ENCODE peak calls at places on chromosomes 3 and 15, in ten cellular contexts. One of them, this sample, is unnamed.

GRCh38 chr3:195154111-195154791 is 116.7 kb downstream of the XXYLT1 start:
- DNase-seq in IMR-90: peak; percentile 82
- DNase-seq in esophagus squamous epithelium: no peak
- DNase-seq in fibroblast of pulmonary artery: peak; percentile 76
- DNase-seq in psoas muscle: no peak
- DNase-seq in AG04450: no peak
- DNase-seq in body of pancreas: no peak
- DNase-seq in skeletal muscle cell: no peak
- DNase-seq in HCT116: no peak
- DNase-seq in GM23338: no peak
- DNase-seq in this sample: no peak

GRCh38 chr15:63843901-63844317 is 10.2 kb upstream of the HERC1 start:
- DNase-seq in IMR-90: peak; percentile 71
- DNase-seq in esophagus squamous epithelium: no peak
- DNase-seq in fibroblast of pulmonary artery: peak; percentile 46
- DNase-seq in psoas muscle: no peak
- DNase-seq in AG04450: no peak
- DNase-seq in body of pancreas: no peak
- DNase-seq in skeletal muscle cell: no peak
- DNase-seq in HCT116: no peak
- DNase-seq in GM23338: peak; percentile 51
- DNase-seq in this sample: no peak

GRCh38 chr3:141452045-141452444 is 34.8 kb upstream of the RASA2 start:
- DNase-seq in IMR-90: peak; percentile 80
- DNase-seq in esophagus squamous epithelium: no peak
- DNase-seq in fibroblast of pulmonary artery: peak; percentile 87
- DNase-seq in psoas muscle: no peak
- DNase-seq in AG04450: no peak
- DNase-seq in body of pancreas: peak; percentile 45
- DNase-seq in skeletal muscle cell: peak; percentile 38
- DNase-seq in HCT116: no peak
- DNase-seq in GM23338: peak; percentile 69
- DNase-seq in this sample: peak; percentile 47

GRCh38 chr3:25306741-25307140 is 121.3 kb upstream of the RARB start:
- DNase-seq in IMR-90: no peak
- DNase-seq in esophagus squamous epithelium: no peak
- DNase-seq in fibroblast of pulmonary artery: no peak
- DNase-seq in psoas muscle: no peak
- DNase-seq in AG04450: no peak
- DNase-seq in body of pancreas: no peak
- DNase-seq in skeletal muscle cell: no peak
- DNase-seq in HCT116: no peak
- DNase-seq in GM23338: no peak
- DNase-seq in this sample: no peak

GRCh38 chr3:135238201-135238600 is 443.1 kb downstream of the EPHB1 start:
- DNase-seq in IMR-90: no peak
- DNase-seq in esophagus squamous epithelium: no peak
- DNase-seq in fibroblast of pulmonary artery: no peak
- DNase-seq in psoas muscle: no peak
- DNase-seq in AG04450: no peak
- DNase-seq in body of pancreas: no peak
- DNase-seq in skeletal muscle cell: no peak
- DNase-seq in HCT116: no peak
- DNase-seq in GM23338: no peak
- DNase-seq in this sample: no peak

GRCh38 chr15:57387011-57387410 is 10.7 kb downstream of the CGNL1 start:
- DNase-seq in IMR-90: no peak
- DNase-seq in esophagus squamous epithelium: no peak
- DNase-seq in fibroblast of pulmonary artery: no peak
- DNase-seq in psoas muscle: no peak
- DNase-seq in AG04450: no peak
- DNase-seq in body of pancreas: no peak
- DNase-seq in skeletal muscle cell: no peak
- DNase-seq in HCT116: no peak
- DNase-seq in GM23338: no peak
- DNase-seq in this sample: no peak

GRCh38 chr15:98899266-98900021 is 108.1 kb downstream of the PGPEP1L start:
- DNase-seq in IMR-90: no peak
- DNase-seq in esophagus squamous epithelium: no peak
- DNase-seq in fibroblast of pulmonary artery: peak; percentile 40
- DNase-seq in psoas muscle: no peak
- DNase-seq in AG04450: no peak
- DNase-seq in body of pancreas: no peak
- DNase-seq in skeletal muscle cell: no peak
- DNase-seq in HCT116: no peak
- DNase-seq in GM23338: no peak
- DNase-seq in this sample: no peak

GRCh38 chr3:27089641-27090040 is 279.5 kb downstream of the NEK10 start:
- DNase-seq in IMR-90: no peak
- DNase-seq in esophagus squamous epithelium: no peak
- DNase-seq in fibroblast of pulmonary artery: no peak
- DNase-seq in psoas muscle: no peak
- DNase-seq in AG04450: no peak
- DNase-seq in body of pancreas: no peak
- DNase-seq in skeletal muscle cell: no peak
- DNase-seq in HCT116: no peak
- DNase-seq in GM23338: no peak
- DNase-seq in this sample: no peak

GRCh38 chr3:53253707-53254106 is 2.1 kb downstream of the TKT start:
- DNase-seq in IMR-90: no peak
- DNase-seq in esophagus squamous epithelium: no peak
- DNase-seq in fibroblast of pulmonary artery: no peak
- DNase-seq in psoas muscle: no peak
- DNase-seq in AG04450: no peak
- DNase-seq in body of pancreas: no peak
- DNase-seq in skeletal muscle cell: no peak
- DNase-seq in HCT116: no peak
- DNase-seq in GM23338: no peak
- DNase-seq in this sample: no peak

GRCh38 chr3:53254190-53254809 is 1.5 kb downstream of the TKT start:
- DNase-seq in IMR-90: no peak
- DNase-seq in esophagus squamous epithelium: no peak
- DNase-seq in fibroblast of pulmonary artery: peak; percentile 28
- DNase-seq in psoas muscle: no peak
- DNase-seq in AG04450: no peak
- DNase-seq in body of pancreas: peak; percentile 64
- DNase-seq in skeletal muscle cell: no peak
- DNase-seq in HCT116: no peak
- DNase-seq in GM23338: no peak
- DNase-seq in this sample: no peak

GRCh38 chr3:53250453-53250852 is 5.4 kb downstream of the TKT start:
- DNase-seq in IMR-90: no peak
- DNase-seq in esophagus squamous epithelium: no peak
- DNase-seq in fibroblast of pulmonary artery: no peak
- DNase-seq in psoas muscle: no peak
- DNase-seq in AG04450: no peak
- DNase-seq in body of pancreas: no peak
- DNase-seq in skeletal muscle cell: no peak
- DNase-seq in HCT116: no peak
- DNase-seq in GM23338: no peak
- DNase-seq in this sample: no peak

GRCh38 chr3:53252105-53252946 is 3.5 kb downstream of the TKT start:
- DNase-seq in IMR-90: no peak
- DNase-seq in esophagus squamous epithelium: no peak
- DNase-seq in fibroblast of pulmonary artery: peak; percentile 35
- DNase-seq in psoas muscle: no peak
- DNase-seq in AG04450: no peak
- DNase-seq in body of pancreas: peak; percentile 41
- DNase-seq in skeletal muscle cell: no peak
- DNase-seq in HCT116: no peak
- DNase-seq in GM23338: peak; percentile 84
- DNase-seq in this sample: no peak

DNA sequence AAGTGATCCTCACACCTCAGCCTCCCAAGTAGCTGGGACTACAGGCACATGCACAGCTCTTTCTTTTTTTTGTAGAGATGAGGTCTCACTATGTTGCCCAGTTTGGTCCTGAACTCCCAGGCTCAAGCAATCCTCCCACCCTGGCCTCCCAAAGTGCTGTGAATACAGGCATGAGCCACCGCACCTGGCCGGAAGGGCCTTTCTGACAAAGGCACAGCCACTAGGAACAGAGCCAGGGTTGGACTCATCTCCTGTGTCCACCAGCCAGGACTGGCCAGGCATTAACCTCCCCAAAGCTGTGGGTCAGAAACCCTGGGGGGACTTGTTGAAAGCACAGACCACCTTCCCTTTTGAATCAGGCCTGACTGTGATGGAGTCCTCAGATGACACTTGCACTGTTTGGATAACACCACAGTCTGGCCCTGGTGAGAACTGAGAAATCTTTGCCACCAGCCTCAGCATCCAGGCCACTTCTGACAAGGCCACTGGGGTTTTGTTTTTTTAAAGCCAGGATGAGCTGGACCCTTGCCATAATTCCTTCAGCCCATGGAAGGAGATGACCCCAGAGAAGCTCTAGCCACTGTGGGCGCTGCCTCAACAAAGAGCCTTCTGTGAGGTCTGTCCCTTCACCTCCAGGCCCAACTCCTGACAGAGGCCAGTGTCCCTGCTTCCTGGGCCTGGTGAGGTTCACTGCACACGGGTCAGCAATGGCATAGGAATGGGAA is 4.8 kb downstream of the TKT start:
- DNase-seq in IMR-90: no peak
- DNase-seq in esophagus squamous epithelium: no peak
- DNase-seq in fibroblast of pulmonary artery: no peak
- DNase-seq in psoas muscle: no peak
- DNase-seq in AG04450: no peak
- DNase-seq in body of pancreas: no peak
- DNase-seq in skeletal muscle cell: no peak
- DNase-seq in HCT116: no peak
- DNase-seq in GM23338: no peak
- DNase-seq in this sample: no peak
- H3K4me3 ChIP-seq in IMR-90: no peak overlapping the region
- H3K4me3 ChIP-seq in esophagus squamous epithelium: no peak overlapping the region
- H3K4me3 ChIP-seq in fibroblast of pulmonary artery: no peak overlapping the region
- H3K4me3 ChIP-seq in psoas muscle: peak overlapping the region; percentile 99
- H3K4me3 ChIP-seq in AG04450: peak overlapping the region; percentile 10
- H3K4me3 ChIP-seq in body of pancreas: no peak overlapping the region
- H3K4me3 ChIP-seq in skeletal muscle cell: peak overlapping the region; percentile 5
- H3K4me3 ChIP-seq in HCT116: no peak overlapping the region
- H3K4me3 ChIP-seq in GM23338: peak overlapping the region; percentile 100
- H3K4me3 ChIP-seq in this sample: peak overlapping the region; percentile 27

DNA sequence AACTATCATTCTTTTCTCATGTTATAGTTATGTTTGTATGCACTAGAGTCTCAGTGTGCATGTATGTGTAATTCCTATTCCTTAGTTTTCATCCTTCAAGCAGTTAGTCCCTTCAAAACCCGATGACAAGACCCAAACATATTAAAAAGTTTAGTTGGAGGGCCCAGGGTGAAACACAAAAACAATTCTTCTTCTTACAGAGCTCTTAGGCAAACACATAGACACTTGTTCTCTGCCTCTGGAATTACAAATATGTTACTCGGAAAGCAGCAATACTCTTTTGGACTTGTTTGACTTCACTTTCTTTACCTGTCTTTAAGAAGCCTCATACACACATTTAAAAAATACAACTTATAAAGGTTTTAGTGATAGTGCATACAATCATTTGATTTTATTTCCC is 763 bp upstream of the CNTN6 start:
- DNase-seq in IMR-90: no peak
- DNase-seq in esophagus squamous epithelium: no peak
- DNase-seq in fibroblast of pulmonary artery: no peak
- DNase-seq in psoas muscle: no peak
- DNase-seq in AG04450: no peak
- DNase-seq in body of pancreas: no peak
- DNase-seq in skeletal muscle cell: no peak
- DNase-seq in HCT116: no peak
- DNase-seq in GM23338: no peak
- DNase-seq in this sample: no peak
- H3K4me3 ChIP-seq in IMR-90: no peak overlapping the region
- H3K4me3 ChIP-seq in esophagus squamous epithelium: no peak overlapping the region
- H3K4me3 ChIP-seq in fibroblast of pulmonary artery: no peak overlapping the region
- H3K4me3 ChIP-seq in psoas muscle: no peak overlapping the region
- H3K4me3 ChIP-seq in AG04450: no peak overlapping the region
- H3K4me3 ChIP-seq in body of pancreas: no peak overlapping the region
- H3K4me3 ChIP-seq in skeletal muscle cell: no peak overlapping the region
- H3K4me3 ChIP-seq in HCT116: no peak overlapping the region
- H3K4me3 ChIP-seq in GM23338: no peak overlapping the region
- H3K4me3 ChIP-seq in this sample: no peak overlapping the region

DNA sequence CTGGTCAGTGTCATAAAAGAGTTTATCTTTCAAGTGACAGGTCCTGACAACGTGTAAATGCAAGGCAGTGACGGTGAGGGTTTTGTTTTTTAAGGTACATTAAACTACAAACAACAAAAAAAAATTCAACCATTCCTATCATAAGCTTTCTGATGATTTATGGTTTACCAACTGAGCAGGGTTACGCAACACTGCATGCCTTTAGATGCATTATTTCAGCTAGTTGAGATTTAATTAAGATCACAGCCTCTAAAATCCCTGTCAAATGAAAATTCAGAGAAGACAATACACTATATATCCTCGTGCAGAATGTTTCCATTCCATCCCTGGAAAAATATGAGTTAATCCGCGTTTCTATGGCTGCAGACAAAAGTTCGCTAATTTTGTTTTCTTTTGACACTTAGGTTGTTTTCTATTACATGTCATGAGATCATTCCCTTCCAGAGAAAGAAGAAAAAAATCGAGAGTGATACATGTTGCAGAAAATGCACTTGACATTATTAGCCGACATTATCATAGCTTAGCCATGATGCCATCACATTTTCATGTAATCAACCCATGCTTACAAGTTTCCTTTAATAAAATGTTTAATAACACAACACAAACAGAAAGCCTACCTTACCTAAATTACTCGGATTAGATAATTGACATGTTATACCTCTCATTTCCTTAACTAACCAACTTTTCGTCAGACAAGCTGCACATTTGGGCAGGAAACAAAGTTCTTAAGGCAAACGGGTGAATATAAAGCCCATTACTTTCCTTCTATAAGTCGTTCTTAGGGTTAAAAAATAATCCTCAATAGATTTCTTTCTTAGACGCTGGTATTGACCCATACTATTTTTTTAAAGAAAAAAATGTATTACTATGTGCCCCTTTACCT is 521.2 kb downstream of the FOXP1 start:
- DNase-seq in IMR-90: peak; percentile 51
- DNase-seq in esophagus squamous epithelium: no peak
- DNase-seq in fibroblast of pulmonary artery: peak; percentile 60
- DNase-seq in psoas muscle: no peak
- DNase-seq in AG04450: no peak
- DNase-seq in body of pancreas: no peak
- DNase-seq in skeletal muscle cell: no peak
- DNase-seq in HCT116: no peak
- DNase-seq in GM23338: no peak
- DNase-seq in this sample: no peak
- H3K4me3 ChIP-seq in IMR-90: peak overlapping the region; percentile 57
- H3K4me3 ChIP-seq in esophagus squamous epithelium: peak overlapping the region; percentile 81
- H3K4me3 ChIP-seq in fibroblast of pulmonary artery: peak overlapping the region; percentile 79
- H3K4me3 ChIP-seq in psoas muscle: peak overlapping the region; percentile 71
- H3K4me3 ChIP-seq in AG04450: peak overlapping the region; percentile 91
- H3K4me3 ChIP-seq in body of pancreas: no peak overlapping the region
- H3K4me3 ChIP-seq in skeletal muscle cell: peak overlapping the region; percentile 78
- H3K4me3 ChIP-seq in HCT116: no peak overlapping the region
- H3K4me3 ChIP-seq in GM23338: no peak overlapping the region
- H3K4me3 ChIP-seq in this sample: no peak overlapping the region

DNA sequence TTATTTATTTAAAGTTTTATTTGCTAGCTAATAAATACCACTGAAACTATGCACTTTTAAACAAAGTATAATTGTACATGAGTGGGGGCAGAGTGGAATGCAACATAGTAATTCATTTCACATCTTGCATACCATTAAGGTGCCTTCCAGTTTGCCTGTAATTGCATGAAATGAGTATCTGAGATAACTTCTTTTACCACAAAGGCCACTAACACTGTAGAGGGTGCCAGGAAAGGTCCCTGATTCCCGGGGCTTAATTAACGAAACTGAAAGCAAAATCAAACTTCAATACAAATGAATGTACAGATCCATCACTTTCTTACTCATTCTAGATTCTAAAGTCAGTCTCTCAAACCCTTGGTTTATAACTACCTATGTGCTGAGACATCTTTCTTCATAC is 2.1 kb downstream of the CD47 start:
- DNase-seq in IMR-90: peak; percentile 16
- DNase-seq in esophagus squamous epithelium: no peak
- DNase-seq in fibroblast of pulmonary artery: no peak
- DNase-seq in psoas muscle: no peak
- DNase-seq in AG04450: no peak
- DNase-seq in body of pancreas: no peak
- DNase-seq in skeletal muscle cell: no peak
- DNase-seq in HCT116: no peak
- DNase-seq in GM23338: no peak
- DNase-seq in this sample: no peak
- H3K4me3 ChIP-seq in IMR-90: peak overlapping the region; percentile 24
- H3K4me3 ChIP-seq in esophagus squamous epithelium: peak overlapping the region; percentile 73
- H3K4me3 ChIP-seq in fibroblast of pulmonary artery: peak overlapping the region; percentile 89
- H3K4me3 ChIP-seq in psoas muscle: peak overlapping the region; percentile 91
- H3K4me3 ChIP-seq in AG04450: peak overlapping the region; percentile 89
- H3K4me3 ChIP-seq in body of pancreas: no peak overlapping the region
- H3K4me3 ChIP-seq in skeletal muscle cell: no peak overlapping the region
- H3K4me3 ChIP-seq in HCT116: no peak overlapping the region
- H3K4me3 ChIP-seq in GM23338: no peak overlapping the region
- H3K4me3 ChIP-seq in this sample: peak overlapping the region; percentile 90

This sample was measured in Panc1.